ENCODE peak calls at places on chromosomes 13 and 19, in nine cellular contexts. One of them, this sample, is unnamed.

GRCh38 chr13:48818495-48818961 is 157.2 kb upstream of the FNDC3A start:
- DNase-seq in foreskin fibroblast: peak
- DNase-seq in A549: peak
- DNase-seq in CD8-positive, alpha-beta T cell: no peak
- DNase-seq in body of pancreas: no peak
- DNase-seq in kidney epithelial cell: peak
- DNase-seq in esophagus squamous epithelium: no peak
- DNase-seq in heart right ventricle: no peak
- DNase-seq in left lung: no peak
- DNase-seq in this sample: peak

GRCh38 chr19:45154064-45154827 is 6.5 kb downstream of the NKPD1 start:
- DNase-seq in body of pancreas: no peak
- DNase-seq in heart right ventricle: no peak
- DNase-seq in CD8-positive, alpha-beta T cell: no peak
- DNase-seq in A549: peak
- DNase-seq in foreskin fibroblast: peak
- DNase-seq in kidney epithelial cell: no peak
- DNase-seq in left lung: no peak
- DNase-seq in esophagus squamous epithelium: no peak
- DNase-seq in this sample: peak

GRCh38 chr19:53881482-53882390 is at the start of gene PRKCG:
- DNase-seq in body of pancreas: peak
- DNase-seq in kidney epithelial cell: no peak
- DNase-seq in CD8-positive, alpha-beta T cell: peak
- DNase-seq in left lung: peak
- DNase-seq in esophagus squamous epithelium: no peak
- DNase-seq in foreskin fibroblast: no peak
- DNase-seq in heart right ventricle: no peak
- DNase-seq in A549: peak
- DNase-seq in this sample: no peak

GRCh38 chr13:71464673-71465072 is 402.3 kb downstream of the DACH1 start:
- DNase-seq in body of pancreas: no peak
- DNase-seq in kidney epithelial cell: no peak
- DNase-seq in foreskin fibroblast: no peak
- DNase-seq in CD8-positive, alpha-beta T cell: no peak
- DNase-seq in esophagus squamous epithelium: no peak
- DNase-seq in heart right ventricle: peak
- DNase-seq in A549: no peak
- DNase-seq in left lung: no peak
- DNase-seq in this sample: no peak

GRCh38 chr19:17385878-17386611 is 8.0 kb downstream of the CCDC194 start:
- DNase-seq in body of pancreas: peak
- DNase-seq in CD8-positive, alpha-beta T cell: peak
- DNase-seq in esophagus squamous epithelium: no peak
- DNase-seq in left lung: peak
- DNase-seq in heart right ventricle: peak
- DNase-seq in kidney epithelial cell: no peak
- DNase-seq in A549: peak
- DNase-seq in foreskin fibroblast: no peak
- DNase-seq in this sample: no peak

GRCh38 chr13:110371550-110372465 is 64.7 kb downstream of the COL4A2 start:
- DNase-seq in left lung: no peak
- DNase-seq in body of pancreas: no peak
- DNase-seq in A549: peak
- DNase-seq in CD8-positive, alpha-beta T cell: no peak
- DNase-seq in kidney epithelial cell: peak
- DNase-seq in esophagus squamous epithelium: no peak
- DNase-seq in foreskin fibroblast: no peak
- DNase-seq in heart right ventricle: no peak
- DNase-seq in this sample: no peak

GRCh38 chr19:16470911-16471811 is 609 bp downstream of the EPS15L1 start:
- DNase-seq in body of pancreas: peak
- DNase-seq in heart right ventricle: no peak
- DNase-seq in CD8-positive, alpha-beta T cell: no peak
- DNase-seq in foreskin fibroblast: no peak
- DNase-seq in left lung: no peak
- DNase-seq in esophagus squamous epithelium: no peak
- DNase-seq in kidney epithelial cell: no peak
- DNase-seq in A549: no peak
- DNase-seq in this sample: no peak

GRCh38 chr19:3132971-3133792 is 2.7 kb upstream of the GNA15 start:
- DNase-seq in CD8-positive, alpha-beta T cell: peak
- DNase-seq in esophagus squamous epithelium: no peak
- DNase-seq in left lung: peak
- DNase-seq in kidney epithelial cell: peak
- DNase-seq in A549: no peak
- DNase-seq in foreskin fibroblast: peak
- DNase-seq in heart right ventricle: no peak
- DNase-seq in body of pancreas: peak
- DNase-seq in this sample: peak

DNA sequence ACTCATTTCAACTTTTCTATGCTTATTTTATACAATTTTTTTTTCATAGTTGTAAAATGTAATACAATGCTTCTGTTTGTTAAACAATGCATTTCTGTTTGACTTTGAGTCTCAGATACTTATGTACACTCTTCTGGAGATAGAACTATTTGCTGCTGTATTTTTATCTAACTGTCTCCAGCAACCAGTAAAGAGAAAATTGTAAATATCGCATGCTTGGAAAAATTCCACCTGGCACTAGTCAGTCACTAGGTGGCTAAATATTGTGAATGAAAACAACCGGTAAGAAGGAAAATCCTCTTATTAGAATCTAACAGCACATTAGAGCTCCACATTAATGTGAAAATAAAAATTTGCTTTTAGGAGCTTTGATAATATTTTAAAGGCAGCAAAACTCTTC is 876.5 kb downstream of the PCDH9 start:
- DNase-seq in foreskin fibroblast: no peak
- DNase-seq in left lung: no peak
- DNase-seq in kidney epithelial cell: no peak
- DNase-seq in CD8-positive, alpha-beta T cell: no peak
- DNase-seq in A549: peak
- DNase-seq in heart right ventricle: no peak
- DNase-seq in body of pancreas: peak
- DNase-seq in esophagus squamous epithelium: no peak
- DNase-seq in this sample: no peak
- TF ChIP-seq CTCF in foreskin fibroblast: no peak
- TF ChIP-seq CTCF in left lung: no peak
- TF ChIP-seq CTCF in kidney epithelial cell: no peak
- TF ChIP-seq CTCF in CD8-positive, alpha-beta T cell: no peak
- TF ChIP-seq CTCF in A549: no peak
- TF ChIP-seq CTCF in heart right ventricle: no peak
- TF ChIP-seq CTCF in body of pancreas: no peak
- TF ChIP-seq CTCF in esophagus squamous epithelium: no peak
- TF ChIP-seq CTCF in this sample: no peak

GRCh38 chr19:41930322-41930722 is 2.1 kb upstream of the ERFL start:
- DNase-seq in CD8-positive, alpha-beta T cell: no peak
- DNase-seq in kidney epithelial cell: no peak
- DNase-seq in esophagus squamous epithelium: no peak
- DNase-seq in heart right ventricle: no peak
- DNase-seq in left lung: no peak
- DNase-seq in foreskin fibroblast: no peak
- DNase-seq in body of pancreas: no peak
- DNase-seq in A549: no peak
- DNase-seq in this sample: no peak

GRCh38 chr19:41927810-41928192 is 448 bp downstream of the ERFL start:
- DNase-seq in kidney epithelial cell: no peak
- DNase-seq in heart right ventricle: no peak
- DNase-seq in body of pancreas: no peak
- DNase-seq in CD8-positive, alpha-beta T cell: no peak
- DNase-seq in foreskin fibroblast: no peak
- DNase-seq in left lung: no peak
- DNase-seq in A549: no peak
- DNase-seq in esophagus squamous epithelium: no peak
- DNase-seq in this sample: no peak

GRCh38 chr19:41928221-41928683 is at the start of gene ERFL:
- DNase-seq in esophagus squamous epithelium: no peak
- DNase-seq in left lung: no peak
- DNase-seq in body of pancreas: no peak
- DNase-seq in kidney epithelial cell: no peak
- DNase-seq in foreskin fibroblast: no peak
- DNase-seq in A549: no peak
- DNase-seq in heart right ventricle: no peak
- DNase-seq in CD8-positive, alpha-beta T cell: no peak
- DNase-seq in this sample: no peak

GRCh38 chr19:41929536-41930071 is 1.4 kb upstream of the ERFL start:
- DNase-seq in kidney epithelial cell: no peak
- DNase-seq in heart right ventricle: no peak
- DNase-seq in foreskin fibroblast: no peak
- DNase-seq in CD8-positive, alpha-beta T cell: no peak
- DNase-seq in A549: no peak
- DNase-seq in esophagus squamous epithelium: no peak
- DNase-seq in left lung: no peak
- DNase-seq in body of pancreas: no peak
- DNase-seq in this sample: no peak

DNA sequence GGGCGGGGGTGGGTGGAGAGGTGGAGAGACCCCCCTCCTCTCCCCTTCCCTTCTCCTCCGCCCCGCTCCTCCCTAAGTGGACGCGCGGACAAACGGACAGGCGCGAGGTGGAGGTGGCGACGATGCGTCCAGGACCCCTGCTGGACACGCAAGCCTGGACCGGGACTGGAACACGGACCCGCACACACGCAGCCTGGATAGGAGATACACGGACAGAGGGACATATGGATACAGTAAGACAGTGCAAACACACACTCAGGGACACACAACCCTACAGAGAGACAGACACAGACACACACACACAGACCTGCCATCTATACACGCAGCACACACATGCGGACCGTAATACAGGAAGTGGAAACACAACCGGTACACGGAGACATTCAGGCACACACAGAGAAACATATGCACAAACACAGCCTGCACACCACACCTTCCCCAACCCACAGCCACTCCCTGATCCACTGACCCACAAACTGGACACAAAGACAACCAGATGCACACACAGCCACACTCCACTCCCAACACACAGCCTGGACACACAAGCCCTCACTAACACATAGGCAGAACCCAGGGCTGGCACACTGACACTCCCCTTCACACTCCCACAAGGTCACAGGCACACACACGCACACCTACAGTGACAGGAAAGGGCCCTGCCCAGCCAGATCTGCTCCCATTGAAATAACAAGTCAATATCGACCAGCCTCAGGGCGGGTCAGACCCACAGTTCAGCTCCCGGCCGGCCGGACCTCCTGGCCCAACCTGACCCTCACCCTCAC is 696 bp upstream of the ERFL start:
- DNase-seq in left lung: no peak
- DNase-seq in kidney epithelial cell: no peak
- DNase-seq in esophagus squamous epithelium: no peak
- DNase-seq in A549: peak
- DNase-seq in CD8-positive, alpha-beta T cell: no peak
- DNase-seq in foreskin fibroblast: no peak
- DNase-seq in body of pancreas: peak
- DNase-seq in heart right ventricle: no peak
- DNase-seq in this sample: no peak
- H3K4me3 ChIP-seq in left lung: peak
- H3K4me3 ChIP-seq in kidney epithelial cell: no peak
- H3K4me3 ChIP-seq in esophagus squamous epithelium: peak
- H3K4me3 ChIP-seq in A549: peak
- H3K4me3 ChIP-seq in CD8-positive, alpha-beta T cell: peak
- H3K4me3 ChIP-seq in foreskin fibroblast: peak
- H3K4me3 ChIP-seq in body of pancreas: peak
- H3K4me3 ChIP-seq in heart right ventricle: peak
- H3K4me3 ChIP-seq in this sample: peak

GRCh38 chr19:6482343-6482686 is 728 bp upstream of the DENND1C start:
- DNase-seq in esophagus squamous epithelium: no peak
- DNase-seq in foreskin fibroblast: no peak
- DNase-seq in CD8-positive, alpha-beta T cell: no peak
- DNase-seq in body of pancreas: no peak
- DNase-seq in A549: no peak
- DNase-seq in heart right ventricle: no peak
- DNase-seq in kidney epithelial cell: no peak
- DNase-seq in left lung: no peak
- DNase-seq in this sample: no peak

GRCh38 chr19:6480843-6481415 is 658 bp downstream of the DENND1C start:
- DNase-seq in kidney epithelial cell: no peak
- DNase-seq in CD8-positive, alpha-beta T cell: no peak
- DNase-seq in heart right ventricle: no peak
- DNase-seq in esophagus squamous epithelium: no peak
- DNase-seq in body of pancreas: no peak
- DNase-seq in foreskin fibroblast: no peak
- DNase-seq in A549: no peak
- DNase-seq in left lung: no peak
- DNase-seq in this sample: no peak

GRCh38 chr19:6479836-6480398 is 1.7 kb downstream of the DENND1C start:
- DNase-seq in esophagus squamous epithelium: no peak
- DNase-seq in CD8-positive, alpha-beta T cell: no peak
- DNase-seq in body of pancreas: no peak
- DNase-seq in foreskin fibroblast: no peak
- DNase-seq in heart right ventricle: no peak
- DNase-seq in A549: no peak
- DNase-seq in kidney epithelial cell: no peak
- DNase-seq in left lung: no peak
- DNase-seq in this sample: no peak

GRCh38 chr19:6483235-6483634 is 1.6 kb upstream of the DENND1C start:
- DNase-seq in heart right ventricle: no peak
- DNase-seq in esophagus squamous epithelium: no peak
- DNase-seq in CD8-positive, alpha-beta T cell: no peak
- DNase-seq in foreskin fibroblast: no peak
- DNase-seq in kidney epithelial cell: no peak
- DNase-seq in body of pancreas: no peak
- DNase-seq in left lung: no peak
- DNase-seq in A549: no peak
- DNase-seq in this sample: no peak

GRCh38 chr19:6481541-6482342 is at the start of gene DENND1C:
- DNase-seq in A549: peak
- DNase-seq in kidney epithelial cell: no peak
- DNase-seq in CD8-positive, alpha-beta T cell: peak
- DNase-seq in foreskin fibroblast: no peak
- DNase-seq in esophagus squamous epithelium: peak
- DNase-seq in heart right ventricle: no peak
- DNase-seq in left lung: peak
- DNase-seq in body of pancreas: peak
- DNase-seq in this sample: no peak
- TF ChIP-seq CTCF in A549: peak
- TF ChIP-seq CTCF in kidney epithelial cell: peak
- TF ChIP-seq CTCF in CD8-positive, alpha-beta T cell: no peak
- TF ChIP-seq CTCF in foreskin fibroblast: peak
- TF ChIP-seq CTCF in esophagus squamous epithelium: no peak
- TF ChIP-seq CTCF in heart right ventricle: peak
- TF ChIP-seq CTCF in left lung: peak
- TF ChIP-seq CTCF in body of pancreas: peak
- TF ChIP-seq CTCF in this sample: peak

GRCh38 chr19:15287496-15287895 is 44.8 kb downstream of the BRD4 start:
- DNase-seq in CD8-positive, alpha-beta T cell: no peak
- DNase-seq in kidney epithelial cell: no peak
- DNase-seq in foreskin fibroblast: no peak
- DNase-seq in left lung: no peak
- DNase-seq in heart right ventricle: no peak
- DNase-seq in body of pancreas: no peak
- DNase-seq in esophagus squamous epithelium: no peak
- DNase-seq in A549: no peak
- DNase-seq in this sample: no peak

GRCh38 chr19:15286688-15287355 is 45.5 kb downstream of the BRD4 start:
- DNase-seq in heart right ventricle: no peak
- DNase-seq in body of pancreas: no peak
- DNase-seq in A549: no peak
- DNase-seq in kidney epithelial cell: no peak
- DNase-seq in CD8-positive, alpha-beta T cell: no peak
- DNase-seq in esophagus squamous epithelium: no peak
- DNase-seq in foreskin fibroblast: no peak
- DNase-seq in left lung: no peak
- DNase-seq in this sample: no peak

GRCh38 chr19:15289673-15290072 is 42.7 kb downstream of the BRD4 start:
- DNase-seq in A549: no peak
- DNase-seq in body of pancreas: no peak
- DNase-seq in foreskin fibroblast: no peak
- DNase-seq in heart right ventricle: no peak
- DNase-seq in kidney epithelial cell: no peak
- DNase-seq in esophagus squamous epithelium: no peak
- DNase-seq in CD8-positive, alpha-beta T cell: no peak
- DNase-seq in left lung: no peak
- DNase-seq in this sample: no peak

GRCh38 chr19:15290149-15290548 is 42.2 kb downstream of the BRD4 start:
- DNase-seq in A549: no peak
- DNase-seq in heart right ventricle: no peak
- DNase-seq in esophagus squamous epithelium: no peak
- DNase-seq in left lung: no peak
- DNase-seq in foreskin fibroblast: no peak
- DNase-seq in body of pancreas: no peak
- DNase-seq in kidney epithelial cell: no peak
- DNase-seq in CD8-positive, alpha-beta T cell: no peak
- DNase-seq in this sample: no peak

DNA sequence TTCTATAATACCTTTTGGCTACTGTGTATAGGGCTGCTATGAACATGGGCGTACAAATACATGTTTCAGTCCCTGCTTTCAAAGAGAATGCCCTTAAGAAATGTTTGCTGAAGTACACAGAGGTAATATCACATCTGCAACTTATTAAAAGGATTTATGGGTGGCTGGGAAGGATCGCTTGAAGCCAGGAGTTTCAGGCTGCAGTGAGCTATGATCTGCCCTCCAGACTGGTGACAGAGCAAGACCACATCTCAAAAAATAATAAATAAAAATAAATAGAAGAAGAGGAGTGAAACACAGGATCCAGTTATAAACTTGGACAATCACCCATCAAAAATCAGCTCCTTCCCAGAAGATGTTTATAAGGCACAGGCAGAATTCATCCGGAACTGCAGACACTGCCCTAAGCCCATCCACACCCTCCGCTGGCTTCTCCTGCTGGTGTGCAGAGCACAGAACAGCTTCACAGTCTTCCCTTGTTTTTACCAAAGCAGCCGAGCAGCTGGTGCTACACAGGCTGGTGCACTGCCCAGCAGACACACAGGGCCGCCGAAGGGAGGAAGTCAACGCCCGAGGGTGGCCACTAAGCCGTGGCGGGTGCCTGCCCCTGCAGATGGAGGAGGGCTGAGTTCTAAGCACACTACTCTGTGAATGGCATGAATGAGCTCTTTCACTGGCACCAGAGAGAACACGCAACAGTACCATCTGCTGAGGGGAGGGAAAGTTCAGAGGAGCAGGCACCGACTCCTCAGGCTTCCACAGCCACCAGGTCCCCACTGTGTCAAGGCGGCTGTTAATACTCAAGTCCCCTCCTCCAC is 44.0 kb downstream of the BRD4 start:
- DNase-seq in esophagus squamous epithelium: no peak
- DNase-seq in heart right ventricle: no peak
- DNase-seq in CD8-positive, alpha-beta T cell: no peak
- DNase-seq in foreskin fibroblast: no peak
- DNase-seq in left lung: peak
- DNase-seq in kidney epithelial cell: no peak
- DNase-seq in body of pancreas: peak
- DNase-seq in A549: no peak
- DNase-seq in this sample: no peak
- H3K4me3 ChIP-seq in esophagus squamous epithelium: no peak
- H3K4me3 ChIP-seq in heart right ventricle: no peak
- H3K4me3 ChIP-seq in CD8-positive, alpha-beta T cell: peak
- H3K4me3 ChIP-seq in foreskin fibroblast: no peak
- H3K4me3 ChIP-seq in left lung: no peak
- H3K4me3 ChIP-seq in kidney epithelial cell: no peak
- H3K4me3 ChIP-seq in body of pancreas: no peak
- H3K4me3 ChIP-seq in A549: no peak
- H3K4me3 ChIP-seq in this sample: no peak

This sample was measured in AG09309.